ENCODE peak calls at places on chromosomes 7 and 10, in six cellular contexts. J is cardiac muscle cell, Q is cardiac fibroblast, V is upper lobe of right lung, B is GM10248, C is Caco-2. O is an unnamed sample.

GRCh38 chr7:142279616-142280015 is 21.8 kb upstream of the PRSS58 start:
- DNase-seq in J (no peak), Q (no peak), V (no peak), B (no peak), C (no peak), O (no peak)

GRCh38 chr10:33055636-33056035 is 97.6 kb upstream of the ITGB1 start:
- DNase-seq in J (no peak), Q (peak; percentile 60), V (no peak), B (no peak), C (no peak), O (no peak)

GRCh38 chr7:102085223-102085772 is 201.4 kb upstream of the SH2B2 start:
- DNase-seq in J (no peak), Q (no peak), V (no peak), B (no peak), C (no peak), O (no peak)

GRCh38 chr7:17274551-17275245 is 23.8 kb upstream of the AHR start:
- DNase-seq in J (no peak), Q (peak; percentile 59), V (no peak), B (no peak), C (no peak), O (no peak)

GRCh38 chr7:90211391-90212148 is at the start of gene STEAP2:
- DNase-seq in J (peak; percentile 92), Q (peak; percentile 97), V (peak; percentile 91), B (peak; percentile 70), C (peak; percentile 94), O (peak; percentile 73)

GRCh38 chr7:128921866-128922440 is 11.4 kb upstream of the KCP start:
- DNase-seq in J (no peak), Q (no peak), V (peak; percentile 12), B (no peak), C (peak; percentile 14), O (no peak)

GRCh38 chr7:101953248-101953819 is 135.9 kb downstream of the CUX1 start:
- DNase-seq in J (peak; percentile 45), Q (peak; percentile 97), V (no peak), B (peak; percentile 79), C (no peak), O (peak; percentile 73)

GRCh38 chr7:44382459-44383300 is 57.3 kb upstream of the CAMK2B start:
- DNase-seq in J (peak; percentile 19), Q (peak; percentile 47), V (no peak), B (no peak), C (no peak), O (no peak)

GRCh38 chr10:72276013-72276387 is 2.3 kb downstream of the DDIT4 start:
- DNase-seq in J (no peak), Q (peak; percentile 54), V (no peak), B (no peak), C (no peak), O (no peak)

GRCh38 chr10:108427081-108427480 is 1262.6 kb upstream of the SORCS1 start:
- DNase-seq in J (no peak), Q (peak; percentile 14), V (no peak), B (no peak), C (no peak), O (no peak)

GRCh38 chr10:93992400-93993030 is 1.2 kb upstream of the PLCE1 start:
- DNase-seq in J (no peak), Q (peak; percentile 40), V (no peak), B (no peak), C (no peak), O (no peak)

GRCh38 chr7:128136215-128136597 is 104.9 kb upstream of the LEP start:
- DNase-seq in J (peak; percentile 39), Q (no peak), V (no peak), B (peak; percentile 29), C (no peak), O (no peak)

DNA sequence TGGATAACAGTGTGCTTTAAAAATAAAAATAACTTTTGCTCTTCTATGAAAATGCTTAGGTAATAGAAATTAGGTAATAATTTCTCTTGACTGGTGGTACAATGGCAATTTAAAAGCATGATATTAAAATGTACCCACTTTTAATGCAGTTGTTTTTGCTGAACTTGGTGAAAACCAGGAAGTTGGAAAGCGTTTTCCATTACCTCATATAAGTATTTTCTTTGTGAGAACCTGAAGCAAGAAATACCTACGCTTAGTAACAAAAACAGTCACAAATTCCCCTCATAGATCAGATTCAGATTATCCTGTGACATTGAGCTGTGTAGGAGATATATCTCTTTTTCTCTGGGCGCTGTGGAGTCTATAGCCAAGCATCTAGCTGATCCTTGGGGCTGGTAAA is 689.0 kb upstream of the FZD8 start:
- DNase-seq in J (no peak), Q (no peak), V (no peak), B (no peak), C (no peak), O (no peak)
- TF ChIP-seq CTCF in J (no peak), Q (no peak), V (no peak), B (no peak), C (no peak), O (no peak)

DNA sequence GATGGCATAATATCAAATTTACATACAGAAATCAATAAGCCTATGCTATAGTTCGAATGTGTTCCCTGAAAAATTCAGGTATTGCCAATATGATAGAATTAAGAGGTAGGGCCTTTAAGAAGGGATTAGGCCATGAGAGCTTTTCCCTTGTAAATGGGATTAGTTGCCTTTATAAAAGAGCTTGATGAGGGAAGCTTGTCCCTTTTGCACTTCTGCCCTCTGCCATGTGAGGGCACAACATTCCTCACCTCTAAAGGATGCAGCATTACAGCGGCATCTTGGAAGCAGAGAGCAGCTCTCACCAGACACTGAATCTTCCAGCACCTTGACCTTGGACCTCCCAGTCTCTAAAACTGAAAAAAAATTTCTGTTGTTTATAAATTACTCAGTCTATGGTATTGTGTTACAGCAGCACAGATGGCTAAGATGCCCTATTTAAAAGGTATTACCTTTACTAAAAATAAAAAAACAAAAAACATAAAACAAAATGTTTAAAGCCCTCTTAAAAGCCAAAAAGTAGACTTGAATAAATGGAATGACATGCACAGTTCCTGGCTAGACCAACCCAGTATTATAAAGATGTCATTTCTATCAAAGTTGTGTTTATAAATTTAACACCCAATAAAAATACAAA is 909.6 kb downstream of the REEP3 start:
- DNase-seq in J (peak; percentile 65), Q (peak; percentile 22), V (no peak), B (no peak), C (peak; percentile 67), O (no peak)
- TF ChIP-seq CTCF in J (peak; percentile 29), Q (peak; percentile 54), V (peak; percentile 22), B (no peak), C (peak; percentile 75), O (no peak)

GRCh38 chr7:105444342-105444938 is 55.7 kb upstream of the SRPK2 start:
- DNase-seq in J (no peak), Q (no peak), V (no peak), B (no peak), C (no peak), O (no peak)

GRCh38 chr7:105438847-105439173 is 50.1 kb upstream of the SRPK2 start:
- DNase-seq in J (no peak), Q (no peak), V (no peak), B (no peak), C (no peak), O (no peak)

GRCh38 chr7:105438254-105438653 is 49.5 kb upstream of the SRPK2 start:
- DNase-seq in J (no peak), Q (no peak), V (no peak), B (no peak), C (no peak), O (no peak)

DNA sequence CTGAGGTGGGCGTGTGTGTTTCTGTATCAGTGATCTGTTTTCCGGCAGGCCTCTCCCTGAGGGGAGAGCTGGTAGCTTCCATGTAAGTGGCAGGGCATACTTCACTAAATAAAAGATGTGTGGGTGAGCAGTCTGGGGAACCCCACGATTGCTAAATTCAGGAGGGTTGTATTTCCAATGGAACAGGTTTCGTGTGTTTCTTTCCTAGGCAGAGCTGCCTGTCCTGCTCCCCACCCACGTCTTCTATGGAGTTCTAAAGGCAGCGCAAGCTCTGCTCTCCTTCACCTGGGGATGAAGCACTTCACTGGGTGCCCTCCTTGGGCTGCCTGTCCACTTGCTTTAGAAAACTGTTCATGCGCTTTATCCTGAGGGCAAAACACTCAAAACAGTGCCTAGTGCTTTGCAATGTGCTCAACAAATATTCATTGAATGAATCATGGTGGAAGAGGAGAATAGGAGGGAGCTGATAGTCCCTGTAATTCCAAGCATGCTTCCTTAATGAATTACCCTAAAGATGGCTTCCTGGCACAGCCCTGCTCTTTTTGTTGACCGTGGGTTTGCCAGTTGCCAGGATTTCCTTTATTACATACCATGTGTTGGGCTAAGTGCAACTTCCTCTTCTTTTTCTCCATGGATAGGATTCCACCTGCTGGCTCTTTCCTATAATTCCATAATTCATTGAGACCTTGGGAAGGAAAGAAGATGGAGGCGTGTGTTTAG is 50.6 kb upstream of the SRPK2 start:
- DNase-seq in J (no peak), Q (peak; percentile 78), V (peak; percentile 39), B (no peak), C (no peak), O (no peak)
- TF ChIP-seq CTCF in J (no peak), Q (no peak), V (no peak), B (no peak), C (no peak), O (no peak)

GRCh38 chr7:29243777-29244655 is 49.4 kb downstream of the CHN2 start:
- DNase-seq in J (no peak), Q (no peak), V (no peak), B (no peak), C (no peak), O (no peak)
- TF ChIP-seq CTCF in J (no peak), Q (peak; percentile 6), V (peak; percentile 17), B (no peak), C (peak; percentile 20), O (no peak)

DNA sequence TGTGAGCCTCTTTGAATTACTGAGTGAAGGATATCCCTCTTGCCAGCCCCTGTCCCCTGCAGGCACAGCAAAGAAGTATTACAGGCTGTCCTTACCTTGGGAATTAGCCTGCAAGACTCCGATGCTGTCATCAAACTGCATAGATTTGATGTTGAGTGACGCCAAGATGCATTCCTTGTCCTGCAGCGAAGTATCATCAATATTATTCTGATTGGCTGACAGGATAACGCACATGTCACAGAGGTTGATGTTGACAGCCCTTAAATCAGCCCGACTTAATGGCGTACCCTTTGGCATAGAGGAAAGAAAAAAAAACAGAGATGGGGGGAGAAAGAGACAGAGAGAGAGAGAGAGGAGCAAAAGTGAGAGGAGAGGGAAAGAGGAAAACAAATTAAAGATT is 692.9 kb downstream of the KCNMA1 start:
- DNase-seq in J (no peak), Q (no peak), V (no peak), B (no peak), C (no peak), O (no peak)
- TF ChIP-seq CTCF in J (no peak), Q (no peak), V (no peak), B (no peak), C (no peak), O (no peak)

GRCh38 chr7:30902466-30902865 is 9.2 kb upstream of the AQP1 start:
- DNase-seq in J (no peak), Q (no peak), V (no peak), B (no peak), C (no peak), O (no peak)
- TF ChIP-seq CTCF in J (no peak), Q (no peak), V (no peak), B (no peak), C (no peak), O (no peak)

GRCh38 chr7:78020874-78021249 is 222.3 kb downstream of the PHTF2 start:
- DNase-seq in J (no peak), Q (no peak), V (no peak), B (no peak), C (no peak), O (no peak)
- TF ChIP-seq CTCF in J (no peak), Q (no peak), V (no peak), B (no peak), C (no peak), O (no peak)

O was measured in GM20000.